ENCODE peak calls at places on chromosomes 5 and 9, in four cellular contexts. X is K562, H is neural progenitor cell, D is mesendoderm. B is an unnamed sample.

GRCh38 chr9:99059074-99059894 is 45.6 kb upstream of the TGFBR1 start:
- DNase-seq in X (peak; percentile 48), H (no peak), D (no peak), B (no peak)

GRCh38 chr5:24735284-24735683 is 90.5 kb upstream of the CDH10 start:
- DNase-seq in D (no peak), H (no peak), X (no peak), B (no peak)

GRCh38 chr5:81393783-81394718 is at the start of gene ACOT12:
- DNase-seq in D (peak; percentile 53), H (peak; percentile 77), X (no peak), B (no peak)

GRCh38 chr5:43315697-43316096 is 2.5 kb upstream of the HMGCS1 start:
- DNase-seq in X (no peak), H (no peak), D (no peak), B (no peak)

GRCh38 chr9:94198414-94198813 is 60.7 kb upstream of the ZNF169 start:
- DNase-seq in H (no peak), X (no peak), D (peak; percentile 43), B (no peak)

GRCh38 chr9:83981126-83981871 is 694 bp downstream of the RMI1 start:
- DNase-seq in X (no peak), D (peak; percentile 57), H (peak; percentile 53), B (no peak)

GRCh38 chr5:178786859-178787499 is 56.5 kb upstream of the ZNF354A start:
- DNase-seq in X (no peak), H (no peak), D (no peak), B (no peak)

GRCh38 chr5:18745988-18746615 is 1111.8 kb downstream of the TAF11L14 start:
- DNase-seq in H (no peak), X (no peak), D (no peak), B (no peak)

GRCh38 chr5:1431021-1431811 is 14.0 kb downstream of the SLC6A3 start:
- DNase-seq in X (no peak), D (no peak), H (no peak), B (no peak)

GRCh38 chr9:110152704-110153374 is 55.1 kb downstream of the C9orf152 start:
- DNase-seq in D (peak; percentile 78), X (peak; percentile 28), H (peak; percentile 77), B (peak; percentile 37)

GRCh38 chr9:88766778-88767503 is 224.3 kb upstream of the S1PR3 start:
- DNase-seq in X (no peak), D (no peak), H (no peak), B (no peak)

GRCh38 chr9:26947736-26948135 is 694 bp upstream of the PLAA start:
- DNase-seq in H (peak; percentile 15), X (no peak), D (peak; percentile 55), B (no peak)
- H3K9ac ChIP-seq in H (peak overlapping the region; percentile 91), X (no peak overlapping the region), D (peak overlapping the region; percentile 98), B (peak overlapping the region; percentile 99)

DNA sequence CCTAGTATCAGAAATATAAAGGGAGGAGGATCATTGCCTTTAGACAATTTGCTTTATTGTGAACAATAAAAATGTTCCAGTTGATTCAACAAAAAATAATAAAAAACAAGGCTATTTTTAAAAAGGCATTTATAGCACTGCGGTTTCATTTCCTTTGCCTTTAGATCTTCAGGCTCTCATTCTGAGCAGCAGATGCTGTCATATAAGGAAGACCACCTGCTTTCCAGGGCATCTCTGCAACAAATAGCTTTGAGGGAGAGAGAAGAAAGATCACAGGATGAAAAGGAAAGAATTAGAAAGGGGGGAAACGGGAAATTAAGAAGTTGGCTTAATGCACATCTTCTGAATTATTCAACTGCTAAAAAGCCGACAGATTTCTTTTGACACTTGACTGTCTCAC is 277.3 kb upstream of the SLC24A2 start:
- DNase-seq in X (no peak), H (no peak), D (no peak), B (peak; percentile 53)
- H3K9ac ChIP-seq in X (no peak overlapping the region), H (no peak overlapping the region), D (no peak overlapping the region), B (peak overlapping the region; percentile 0)

DNA sequence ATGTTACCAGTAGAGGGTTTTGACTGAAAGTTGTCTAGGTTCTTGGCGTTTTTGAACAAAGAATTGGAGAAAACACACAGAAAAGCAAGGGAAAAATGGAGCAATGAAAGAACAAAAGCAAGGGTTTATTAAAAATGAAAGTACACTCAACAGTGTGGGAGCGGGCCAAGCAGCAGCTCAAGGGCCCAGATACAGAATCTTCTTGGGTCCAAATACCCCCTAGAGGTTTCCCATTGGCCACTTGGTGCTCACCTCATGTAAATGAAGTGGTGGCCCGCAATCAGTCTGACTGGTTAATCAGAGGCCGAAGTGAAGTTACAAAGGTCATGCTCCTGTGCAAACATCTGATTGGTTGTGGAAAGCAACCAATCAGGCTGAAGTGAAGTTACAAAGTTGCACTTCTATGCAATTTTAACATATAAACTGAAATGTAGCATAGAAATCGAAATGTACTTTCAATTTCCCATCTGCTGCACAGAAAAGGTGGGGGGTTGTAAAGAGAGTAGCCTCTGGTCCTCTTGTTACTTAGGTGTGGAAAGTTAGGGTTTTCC is 1.9 kb upstream of the GM2A start:
- DNase-seq in D (peak; percentile 36), H (no peak), X (no peak), B (no peak)
- H3K9ac ChIP-seq in D (no peak overlapping the region), H (no peak overlapping the region), X (no peak overlapping the region), B (no peak overlapping the region)

DNA sequence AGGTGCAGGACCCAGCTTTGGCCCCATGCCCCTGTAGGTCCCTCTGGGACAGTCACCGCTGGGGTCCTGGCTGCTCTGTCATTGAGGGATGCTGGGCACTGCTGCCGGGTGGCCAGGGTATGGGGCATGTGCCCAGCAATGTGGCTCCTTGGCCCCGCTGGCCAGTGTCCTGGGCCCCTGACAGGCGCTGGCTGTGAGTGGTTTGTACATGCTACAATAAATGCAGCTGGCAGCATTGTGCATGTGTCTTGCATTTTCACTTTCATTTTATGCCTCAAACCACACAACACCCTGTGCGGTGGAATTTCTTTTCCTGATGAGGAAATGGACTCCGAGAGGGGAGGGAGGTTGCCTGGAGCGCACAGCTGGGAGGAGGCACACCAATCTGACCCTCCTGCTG is 11.5 kb downstream of the TSPAN17 start:
- DNase-seq in X (no peak), D (no peak), H (no peak), B (no peak)
- H3K9ac ChIP-seq in X (no peak overlapping the region), D (no peak overlapping the region), H (no peak overlapping the region), B (no peak overlapping the region)

DNA sequence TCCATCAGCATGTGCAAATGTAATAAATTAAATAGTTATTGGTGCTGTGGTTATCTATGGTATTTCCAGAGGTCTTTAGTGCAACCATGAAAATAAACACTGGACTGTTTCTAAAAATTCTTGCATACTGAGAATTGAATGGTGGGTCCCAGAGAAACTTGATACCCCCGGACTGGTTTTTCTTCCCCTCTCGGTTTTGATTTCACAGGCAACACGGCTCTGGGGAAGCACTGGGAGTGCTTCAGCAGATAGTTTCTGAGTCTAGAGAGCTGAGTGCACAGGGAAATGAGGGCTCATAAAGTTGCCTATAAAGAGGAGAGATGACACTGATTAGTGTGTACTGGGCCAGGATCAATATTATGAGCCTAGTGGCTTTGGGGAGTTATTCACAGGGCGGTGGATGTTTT is 170.4 kb upstream of the HMHB1 start:
- DNase-seq in H (no peak), D (no peak), X (no peak), B (no peak)
- H3K9ac ChIP-seq in H (no peak overlapping the region), D (no peak overlapping the region), X (no peak overlapping the region), B (no peak overlapping the region)

DNA sequence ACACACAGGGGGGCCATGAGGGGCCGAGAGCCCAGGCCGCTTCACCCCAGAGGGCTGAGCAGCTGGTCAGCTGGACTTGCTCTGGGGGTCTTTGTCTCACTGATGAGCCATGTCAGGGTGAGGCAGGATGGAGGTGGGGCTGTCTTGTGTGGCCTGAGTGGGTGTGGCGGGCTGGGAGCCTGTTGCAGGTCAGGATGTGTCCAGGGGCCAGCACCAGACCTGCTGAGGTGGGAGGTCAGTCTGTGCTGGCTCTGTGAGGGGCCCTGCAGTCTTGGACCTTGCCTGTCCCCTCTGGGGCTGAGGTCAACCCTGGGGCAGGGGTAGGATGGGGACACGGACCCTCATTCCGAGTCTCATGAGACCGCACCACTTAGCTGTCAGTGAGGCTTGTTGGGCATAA is 56.9 kb downstream of the RXRA start:
- DNase-seq in X (no peak), D (no peak), H (no peak), B (no peak)
- H3K9ac ChIP-seq in X (peak overlapping the region; percentile 1), D (no peak overlapping the region), H (no peak overlapping the region), B (no peak overlapping the region)

DNA sequence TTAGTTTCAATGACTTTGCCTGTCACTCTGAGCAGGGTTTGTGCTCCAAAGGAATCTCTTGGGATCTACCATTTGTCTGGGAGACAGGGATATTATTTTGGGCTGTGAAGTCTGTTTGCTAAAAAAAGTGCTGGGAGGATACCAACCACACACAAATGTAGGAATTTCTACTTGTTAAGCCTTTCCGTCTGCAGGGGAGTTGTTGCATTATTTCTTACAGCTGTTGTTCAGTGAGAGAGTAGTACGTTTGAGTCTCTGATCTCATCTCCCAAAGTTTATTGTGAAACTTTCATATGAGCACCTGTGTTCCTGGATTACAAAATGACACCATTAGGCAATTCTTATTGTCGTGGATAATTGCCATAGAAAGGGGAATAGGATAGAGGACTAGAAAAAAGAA is 78.3 kb upstream of the SEMA6A start:
- DNase-seq in H (peak; percentile 21), D (peak; percentile 65), X (no peak), B (no peak)
- H3K9ac ChIP-seq in H (no peak overlapping the region), D (no peak overlapping the region), X (no peak overlapping the region), B (peak overlapping the region; percentile 11)

DNA sequence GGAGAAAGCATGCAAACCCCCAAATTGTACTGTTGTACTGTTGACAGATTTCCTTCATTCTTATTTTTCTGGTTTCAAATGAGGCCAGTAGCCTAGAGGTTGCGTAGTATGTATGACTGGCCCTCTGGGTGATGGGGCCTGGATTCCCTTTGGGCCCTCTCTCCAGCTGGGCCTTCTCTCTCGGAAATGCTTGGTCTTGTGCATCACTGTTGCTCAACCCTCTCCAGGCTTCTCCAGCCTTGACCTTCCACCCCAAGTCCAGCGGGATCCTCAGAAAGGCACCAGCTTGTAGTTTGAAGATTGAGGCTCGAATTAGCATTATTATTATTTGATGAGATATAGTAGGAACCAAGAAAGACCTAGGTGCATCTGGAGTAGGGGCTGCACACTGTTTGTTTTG is 87.0 kb downstream of the ANGPTL2 start:
- DNase-seq in D (no peak), H (no peak), X (no peak), B (no peak)
- H3K9ac ChIP-seq in D (no peak overlapping the region), H (no peak overlapping the region), X (no peak overlapping the region), B (no peak overlapping the region)